ENCODE peak calls at places on chromosomes 13 and 19, in ten cellular contexts. One of them, this sample, is unnamed.

GRCh38 chr19:1446713-1447564 is 3.0 kb upstream of the APC2 start:
- DNase-seq in K562: no peak
- DNase-seq in spleen: no peak
- DNase-seq in suprapubic skin: no peak
- DNase-seq in stomach: no peak
- DNase-seq in transverse colon: no peak
- DNase-seq in upper lobe of left lung: no peak
- DNase-seq in esophagus muscularis mucosa: no peak
- DNase-seq in HCT116: no peak
- DNase-seq in endothelial cell of umbilical vein: no peak
- DNase-seq in this sample: no peak

GRCh38 chr19:1508507-1508856 is 4.3 kb downstream of the ADAMTSL5 start:
- DNase-seq in suprapubic skin: no peak
- DNase-seq in transverse colon: no peak
- DNase-seq in spleen: no peak
- DNase-seq in K562: no peak
- DNase-seq in endothelial cell of umbilical vein: no peak
- DNase-seq in upper lobe of left lung: no peak
- DNase-seq in HCT116: no peak
- DNase-seq in stomach: no peak
- DNase-seq in esophagus muscularis mucosa: no peak
- DNase-seq in this sample: no peak

GRCh38 chr13:80251403-80251802 is 89.5 kb downstream of the SPRY2 start:
- DNase-seq in suprapubic skin: no peak
- DNase-seq in upper lobe of left lung: no peak
- DNase-seq in stomach: no peak
- DNase-seq in HCT116: no peak
- DNase-seq in endothelial cell of umbilical vein: no peak
- DNase-seq in transverse colon: no peak
- DNase-seq in spleen: no peak
- DNase-seq in esophagus muscularis mucosa: no peak
- DNase-seq in K562: no peak
- DNase-seq in this sample: no peak

GRCh38 chr19:30060872-30061556 is 119.0 kb downstream of the URI1 start:
- DNase-seq in suprapubic skin: peak; percentile 78
- DNase-seq in stomach: no peak
- DNase-seq in transverse colon: no peak
- DNase-seq in upper lobe of left lung: no peak
- DNase-seq in HCT116: no peak
- DNase-seq in esophagus muscularis mucosa: no peak
- DNase-seq in K562: peak; percentile 65
- DNase-seq in spleen: peak; percentile 65
- DNase-seq in endothelial cell of umbilical vein: no peak
- DNase-seq in this sample: no peak

GRCh38 chr13:25752957-25753540 is 298.8 kb downstream of the SHISA2 start:
- DNase-seq in HCT116: no peak
- DNase-seq in esophagus muscularis mucosa: no peak
- DNase-seq in upper lobe of left lung: peak; percentile 27
- DNase-seq in suprapubic skin: no peak
- DNase-seq in K562: no peak
- DNase-seq in spleen: no peak
- DNase-seq in transverse colon: peak; percentile 35
- DNase-seq in endothelial cell of umbilical vein: peak; percentile 43
- DNase-seq in stomach: peak; percentile 67
- DNase-seq in this sample: no peak

GRCh38 chr13:62512194-62513141 is 1096.8 kb upstream of the PCDH20 start:
- DNase-seq in transverse colon: peak; percentile 9
- DNase-seq in endothelial cell of umbilical vein: peak; percentile 9
- DNase-seq in K562: no peak
- DNase-seq in esophagus muscularis mucosa: no peak
- DNase-seq in suprapubic skin: no peak
- DNase-seq in stomach: peak; percentile 42
- DNase-seq in upper lobe of left lung: peak; percentile 20
- DNase-seq in spleen: no peak
- DNase-seq in HCT116: peak; percentile 35
- DNase-seq in this sample: no peak

GRCh38 chr19:46508206-46508605 is 12.5 kb upstream of the PNMA8B start:
- DNase-seq in endothelial cell of umbilical vein: no peak
- DNase-seq in esophagus muscularis mucosa: no peak
- DNase-seq in upper lobe of left lung: no peak
- DNase-seq in transverse colon: no peak
- DNase-seq in suprapubic skin: no peak
- DNase-seq in HCT116: no peak
- DNase-seq in stomach: no peak
- DNase-seq in K562: no peak
- DNase-seq in spleen: no peak
- DNase-seq in this sample: no peak

GRCh38 chr19:50362656-50363424 is 2.6 kb downstream of the NAPSA start:
- DNase-seq in HCT116: no peak
- DNase-seq in K562: peak; percentile 41
- DNase-seq in esophagus muscularis mucosa: no peak
- DNase-seq in stomach: no peak
- DNase-seq in transverse colon: no peak
- DNase-seq in suprapubic skin: no peak
- DNase-seq in spleen: no peak
- DNase-seq in upper lobe of left lung: peak; percentile 72
- DNase-seq in endothelial cell of umbilical vein: no peak
- DNase-seq in this sample: no peak

GRCh38 chr19:38698225-38699026 is 45.8 kb downstream of the CAPN12 start:
- DNase-seq in upper lobe of left lung: no peak
- DNase-seq in spleen: no peak
- DNase-seq in endothelial cell of umbilical vein: no peak
- DNase-seq in transverse colon: no peak
- DNase-seq in HCT116: no peak
- DNase-seq in suprapubic skin: no peak
- DNase-seq in esophagus muscularis mucosa: no peak
- DNase-seq in K562: no peak
- DNase-seq in stomach: no peak
- DNase-seq in this sample: no peak

GRCh38 chr13:105147481-105147880 is 1388.0 kb downstream of the EFNB2 start:
- DNase-seq in stomach: no peak
- DNase-seq in endothelial cell of umbilical vein: peak; percentile 56
- DNase-seq in HCT116: no peak
- DNase-seq in K562: no peak
- DNase-seq in upper lobe of left lung: no peak
- DNase-seq in suprapubic skin: no peak
- DNase-seq in transverse colon: no peak
- DNase-seq in esophagus muscularis mucosa: no peak
- DNase-seq in spleen: no peak
- DNase-seq in this sample: no peak

GRCh38 chr19:35641515-35642151 is at the start of gene ETV2:
- DNase-seq in suprapubic skin: no peak
- DNase-seq in stomach: peak; percentile 30
- DNase-seq in transverse colon: peak; percentile 34
- DNase-seq in K562: peak; percentile 80
- DNase-seq in spleen: peak; percentile 84
- DNase-seq in endothelial cell of umbilical vein: peak; percentile 40
- DNase-seq in upper lobe of left lung: peak; percentile 26
- DNase-seq in HCT116: no peak
- DNase-seq in esophagus muscularis mucosa: no peak
- DNase-seq in this sample: no peak

GRCh38 chr19:55590621-55591020 is 8.7 kb downstream of the FIZ1 start:
- DNase-seq in upper lobe of left lung: no peak
- DNase-seq in HCT116: peak; percentile 42
- DNase-seq in spleen: no peak
- DNase-seq in suprapubic skin: no peak
- DNase-seq in endothelial cell of umbilical vein: no peak
- DNase-seq in stomach: no peak
- DNase-seq in esophagus muscularis mucosa: no peak
- DNase-seq in transverse colon: no peak
- DNase-seq in K562: peak; percentile 62
- DNase-seq in this sample: no peak

GRCh38 chr13:48160879-48161278 is 66.0 kb upstream of the MED4 start:
- DNase-seq in upper lobe of left lung: no peak
- DNase-seq in endothelial cell of umbilical vein: peak; percentile 39
- DNase-seq in HCT116: no peak
- DNase-seq in transverse colon: no peak
- DNase-seq in K562: no peak
- DNase-seq in esophagus muscularis mucosa: no peak
- DNase-seq in spleen: no peak
- DNase-seq in suprapubic skin: no peak
- DNase-seq in stomach: no peak
- DNase-seq in this sample: no peak

GRCh38 chr19:11606484-11606883 is 9.2 kb downstream of the ZNF627 start:
- DNase-seq in transverse colon: no peak
- DNase-seq in HCT116: no peak
- DNase-seq in spleen: no peak
- DNase-seq in endothelial cell of umbilical vein: no peak
- DNase-seq in suprapubic skin: no peak
- DNase-seq in upper lobe of left lung: no peak
- DNase-seq in stomach: no peak
- DNase-seq in K562: no peak
- DNase-seq in esophagus muscularis mucosa: no peak
- DNase-seq in this sample: no peak
- TF ChIP-seq POLR2AphosphoS5 in transverse colon: no peak
- TF ChIP-seq POLR2AphosphoS5 in HCT116: no peak
- TF ChIP-seq POLR2AphosphoS5 in spleen: no peak
- TF ChIP-seq POLR2AphosphoS5 in endothelial cell of umbilical vein: no peak
- TF ChIP-seq POLR2AphosphoS5 in suprapubic skin: no peak
- TF ChIP-seq POLR2AphosphoS5 in upper lobe of left lung: no peak
- TF ChIP-seq POLR2AphosphoS5 in stomach: no peak
- TF ChIP-seq POLR2AphosphoS5 in K562: no peak
- TF ChIP-seq POLR2AphosphoS5 in esophagus muscularis mucosa: no peak
- TF ChIP-seq POLR2AphosphoS5 in this sample: no peak

GRCh38 chr19:18435848-18436631 is 1.9 kb downstream of the ISYNA1 start:
- DNase-seq in suprapubic skin: no peak
- DNase-seq in HCT116: no peak
- DNase-seq in endothelial cell of umbilical vein: no peak
- DNase-seq in K562: no peak
- DNase-seq in upper lobe of left lung: no peak
- DNase-seq in spleen: peak; percentile 77
- DNase-seq in stomach: no peak
- DNase-seq in transverse colon: no peak
- DNase-seq in esophagus muscularis mucosa: no peak
- DNase-seq in this sample: no peak
- TF ChIP-seq POLR2AphosphoS5 in suprapubic skin: no peak
- TF ChIP-seq POLR2AphosphoS5 in HCT116: no peak
- TF ChIP-seq POLR2AphosphoS5 in endothelial cell of umbilical vein: no peak
- TF ChIP-seq POLR2AphosphoS5 in K562: no peak
- TF ChIP-seq POLR2AphosphoS5 in upper lobe of left lung: no peak
- TF ChIP-seq POLR2AphosphoS5 in spleen: peak; percentile 5
- TF ChIP-seq POLR2AphosphoS5 in stomach: no peak
- TF ChIP-seq POLR2AphosphoS5 in transverse colon: no peak
- TF ChIP-seq POLR2AphosphoS5 in esophagus muscularis mucosa: no peak
- TF ChIP-seq POLR2AphosphoS5 in this sample: no peak

DNA sequence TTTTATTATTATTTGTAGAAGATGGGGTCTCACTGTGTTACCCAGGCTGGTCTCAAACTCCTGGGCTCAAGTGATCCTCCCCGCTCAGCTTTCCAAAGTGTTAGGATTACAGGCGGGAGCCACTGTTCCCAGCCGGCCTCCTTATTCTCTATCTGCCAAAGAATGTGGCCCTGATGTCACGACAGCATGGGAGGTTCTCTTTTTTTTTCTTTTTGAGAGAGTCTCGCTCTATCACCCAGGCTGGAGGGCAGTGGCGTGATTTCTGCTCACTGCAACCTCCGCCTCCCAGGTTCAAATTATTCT is 23.5 kb downstream of the CARM1 start:
- DNase-seq in HCT116: no peak
- DNase-seq in endothelial cell of umbilical vein: no peak
- DNase-seq in upper lobe of left lung: no peak
- DNase-seq in transverse colon: no peak
- DNase-seq in esophagus muscularis mucosa: no peak
- DNase-seq in spleen: no peak
- DNase-seq in suprapubic skin: no peak
- DNase-seq in K562: no peak
- DNase-seq in stomach: no peak
- DNase-seq in this sample: no peak
- TF ChIP-seq POLR2AphosphoS5 in HCT116: no peak
- TF ChIP-seq POLR2AphosphoS5 in endothelial cell of umbilical vein: no peak
- TF ChIP-seq POLR2AphosphoS5 in upper lobe of left lung: no peak
- TF ChIP-seq POLR2AphosphoS5 in transverse colon: no peak
- TF ChIP-seq POLR2AphosphoS5 in esophagus muscularis mucosa: no peak
- TF ChIP-seq POLR2AphosphoS5 in spleen: no peak
- TF ChIP-seq POLR2AphosphoS5 in suprapubic skin: no peak
- TF ChIP-seq POLR2AphosphoS5 in K562: no peak
- TF ChIP-seq POLR2AphosphoS5 in stomach: no peak
- TF ChIP-seq POLR2AphosphoS5 in this sample: no peak

DNA sequence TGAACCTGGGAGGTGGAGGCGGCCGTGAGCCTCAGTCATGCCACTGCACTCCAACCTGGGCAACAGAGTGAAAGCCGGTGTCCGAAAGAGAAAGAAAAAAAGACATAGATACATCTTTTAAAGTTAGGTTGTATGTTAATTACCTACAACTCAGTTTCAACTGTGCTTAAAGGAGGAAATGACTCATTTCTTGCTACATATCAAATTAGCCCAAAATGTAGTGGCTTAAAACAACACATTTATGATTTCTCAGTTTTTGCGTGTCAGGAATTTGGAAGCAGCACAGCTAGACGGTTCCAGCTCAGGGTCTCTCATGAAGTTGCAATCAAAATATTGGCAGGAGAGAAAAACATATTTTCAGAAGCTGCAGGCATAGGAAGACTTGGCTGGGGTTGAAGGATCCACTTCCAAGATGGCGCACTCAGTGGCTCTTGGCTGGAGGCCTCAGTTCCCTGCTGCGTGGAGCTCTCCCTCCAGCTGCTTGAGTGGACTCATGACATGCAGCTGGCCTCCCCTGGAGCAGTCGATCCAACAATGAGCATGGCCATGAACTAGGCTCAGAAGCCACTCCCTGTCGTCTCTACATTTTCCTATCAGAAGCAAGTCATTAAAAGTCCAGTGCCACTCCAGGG is 7.1 kb downstream of the LDLR start:
- DNase-seq in transverse colon: peak; percentile 33
- DNase-seq in endothelial cell of umbilical vein: peak; percentile 88
- DNase-seq in suprapubic skin: no peak
- DNase-seq in spleen: no peak
- DNase-seq in K562: no peak
- DNase-seq in stomach: no peak
- DNase-seq in esophagus muscularis mucosa: no peak
- DNase-seq in HCT116: no peak
- DNase-seq in upper lobe of left lung: peak; percentile 44
- DNase-seq in this sample: no peak
- TF ChIP-seq POLR2AphosphoS5 in transverse colon: no peak
- TF ChIP-seq POLR2AphosphoS5 in endothelial cell of umbilical vein: no peak
- TF ChIP-seq POLR2AphosphoS5 in suprapubic skin: no peak
- TF ChIP-seq POLR2AphosphoS5 in spleen: peak; percentile 64
- TF ChIP-seq POLR2AphosphoS5 in K562: peak; percentile 13
- TF ChIP-seq POLR2AphosphoS5 in stomach: no peak
- TF ChIP-seq POLR2AphosphoS5 in esophagus muscularis mucosa: peak; percentile 30
- TF ChIP-seq POLR2AphosphoS5 in HCT116: no peak
- TF ChIP-seq POLR2AphosphoS5 in upper lobe of left lung: no peak
- TF ChIP-seq POLR2AphosphoS5 in this sample: no peak

This sample was measured in SK-N-MC.